ENCODE peak calls at places on chromosomes 2 and 18, in eight cellular contexts. One of them, this sample, is unnamed.

GRCh38 chr2:218829868-218830451 is 1.6 kb downstream of the PRKAG3 start:
- DNase-seq in endodermal cell: no peak
- DNase-seq in right atrium auricular region: peak; percentile 75
- DNase-seq in HCT116: no peak
- DNase-seq in uterus: no peak
- DNase-seq in Calu3: no peak
- DNase-seq in adrenal gland: no peak
- DNase-seq in heart left ventricle: peak; percentile 72
- DNase-seq in this sample: peak; percentile 22

GRCh38 chr18:785242-785641 is 26.8 kb downstream of the YES1 start:
- DNase-seq in endodermal cell: no peak
- DNase-seq in right atrium auricular region: no peak
- DNase-seq in HCT116: no peak
- DNase-seq in uterus: no peak
- DNase-seq in Calu3: no peak
- DNase-seq in adrenal gland: no peak
- DNase-seq in heart left ventricle: no peak
- DNase-seq in this sample: no peak

GRCh38 chr2:230134496-230135073 is 65.9 kb upstream of the SLC16A14 start:
- DNase-seq in endodermal cell: no peak
- DNase-seq in right atrium auricular region: no peak
- DNase-seq in HCT116: no peak
- DNase-seq in uterus: no peak
- DNase-seq in Calu3: no peak
- DNase-seq in adrenal gland: peak; percentile 28
- DNase-seq in heart left ventricle: no peak
- DNase-seq in this sample: no peak

GRCh38 chr2:21773168-21773567 is 649.4 kb downstream of the TDRD15 start:
- DNase-seq in endodermal cell: no peak
- DNase-seq in right atrium auricular region: no peak
- DNase-seq in HCT116: no peak
- DNase-seq in uterus: no peak
- DNase-seq in Calu3: no peak
- DNase-seq in adrenal gland: no peak
- DNase-seq in heart left ventricle: no peak
- DNase-seq in this sample: no peak

GRCh38 chr2:152729844-152730243 is 11.4 kb downstream of the ARL6IP6 start:
- DNase-seq in endodermal cell: no peak
- DNase-seq in right atrium auricular region: no peak
- DNase-seq in HCT116: no peak
- DNase-seq in uterus: no peak
- DNase-seq in Calu3: no peak
- DNase-seq in adrenal gland: no peak
- DNase-seq in heart left ventricle: no peak
- DNase-seq in this sample: no peak

GRCh38 chr2:26946841-26947784 is 23.3 kb upstream of the MAPRE3 start:
- DNase-seq in endodermal cell: no peak
- DNase-seq in right atrium auricular region: no peak
- DNase-seq in HCT116: no peak
- DNase-seq in uterus: no peak
- DNase-seq in Calu3: peak; percentile 52
- DNase-seq in adrenal gland: peak; percentile 39
- DNase-seq in heart left ventricle: peak; percentile 77
- DNase-seq in this sample: no peak

GRCh38 chr2:27282892-27283291 is 663 bp downstream of the TRIM54 start:
- DNase-seq in endodermal cell: peak; percentile 77
- DNase-seq in right atrium auricular region: no peak
- DNase-seq in HCT116: no peak
- DNase-seq in uterus: no peak
- DNase-seq in Calu3: no peak
- DNase-seq in adrenal gland: peak; percentile 45
- DNase-seq in heart left ventricle: peak; percentile 58
- DNase-seq in this sample: no peak

GRCh38 chr2:169172076-169172735 is 102.8 kb downstream of the DHRS9 start:
- DNase-seq in endodermal cell: no peak
- DNase-seq in right atrium auricular region: no peak
- DNase-seq in HCT116: no peak
- DNase-seq in uterus: no peak
- DNase-seq in Calu3: no peak
- DNase-seq in adrenal gland: no peak
- DNase-seq in heart left ventricle: no peak
- DNase-seq in this sample: peak; percentile 26

GRCh38 chr2:9473985-9474360 is 378 bp upstream of the IAH1 start:
- DNase-seq in endodermal cell: no peak
- DNase-seq in right atrium auricular region: peak; percentile 64
- DNase-seq in HCT116: no peak
- DNase-seq in uterus: peak; percentile 52
- DNase-seq in Calu3: peak; percentile 6
- DNase-seq in adrenal gland: peak; percentile 46
- DNase-seq in heart left ventricle: peak; percentile 77
- DNase-seq in this sample: no peak

GRCh38 chr2:20061476-20061875 is 10.0 kb upstream of the LAPTM4A start:
- DNase-seq in endodermal cell: no peak
- DNase-seq in right atrium auricular region: no peak
- DNase-seq in HCT116: no peak
- DNase-seq in uterus: no peak
- DNase-seq in Calu3: no peak
- DNase-seq in adrenal gland: no peak
- DNase-seq in heart left ventricle: no peak
- DNase-seq in this sample: no peak

DNA sequence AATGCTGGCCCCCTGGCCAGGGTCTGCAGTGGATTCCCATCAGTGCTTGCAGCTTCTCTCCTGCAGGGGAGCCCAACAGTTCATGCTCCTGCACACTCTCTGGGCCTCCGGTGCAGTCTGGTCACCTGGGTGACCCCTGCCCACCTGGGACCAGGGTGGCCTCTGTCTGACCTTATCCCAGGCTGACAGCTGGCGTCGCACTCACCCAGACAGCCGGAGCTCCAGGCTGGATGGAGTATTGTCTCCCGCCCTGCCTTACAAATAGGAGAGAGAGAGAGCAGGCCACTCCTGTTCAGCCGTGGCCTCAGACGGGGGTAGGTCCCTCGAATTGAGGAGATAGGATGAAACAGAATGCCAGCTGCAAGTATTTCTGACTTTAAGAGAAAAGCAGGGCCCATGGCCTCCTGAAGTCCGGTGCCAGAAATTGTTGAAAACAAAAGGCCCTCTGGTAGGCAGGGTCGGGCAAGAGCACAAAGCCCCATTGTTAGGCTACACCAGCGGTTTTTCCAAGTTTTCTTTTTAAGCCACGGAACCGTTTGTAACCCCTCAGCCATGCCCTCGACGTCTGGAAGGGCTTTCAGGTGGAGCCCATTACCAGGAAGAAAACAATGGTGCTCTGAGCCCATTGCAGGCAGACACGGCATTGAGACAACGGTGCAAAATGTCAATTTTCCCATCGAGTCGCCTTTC is 258.4 kb downstream of the BCL11A start:
- DNase-seq in endodermal cell: no peak
- DNase-seq in right atrium auricular region: no peak
- DNase-seq in HCT116: no peak
- DNase-seq in uterus: no peak
- DNase-seq in Calu3: peak; percentile 20
- DNase-seq in adrenal gland: no peak
- DNase-seq in heart left ventricle: no peak
- DNase-seq in this sample: no peak
- TF ChIP-seq CTCF in endodermal cell: peak; percentile 45
- TF ChIP-seq CTCF in right atrium auricular region: no peak
- TF ChIP-seq CTCF in HCT116: no peak
- TF ChIP-seq CTCF in uterus: no peak
- TF ChIP-seq CTCF in Calu3: no peak
- TF ChIP-seq CTCF in adrenal gland: no peak
- TF ChIP-seq CTCF in heart left ventricle: no peak
- TF ChIP-seq CTCF in this sample: peak; percentile 17

DNA sequence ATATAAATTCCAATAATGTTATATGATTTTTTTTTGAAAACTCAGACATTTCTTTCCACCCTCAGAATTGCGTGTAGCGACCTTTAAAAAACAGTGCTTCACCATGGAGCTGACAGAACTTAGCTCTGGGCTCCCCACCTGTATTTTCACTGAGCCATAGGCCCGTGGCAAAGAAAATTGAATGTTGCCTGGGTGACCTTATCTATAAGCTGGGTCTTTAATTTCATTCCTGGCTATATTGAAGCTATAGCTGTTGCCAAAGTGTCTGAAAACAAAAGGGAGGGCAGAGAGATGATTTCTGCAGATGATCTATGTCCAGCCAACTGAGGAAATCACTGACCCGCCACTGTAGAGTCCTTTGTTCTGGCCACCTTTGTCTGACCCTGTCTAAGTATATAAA is 411.7 kb downstream of the PTPRM start:
- DNase-seq in endodermal cell: no peak
- DNase-seq in right atrium auricular region: no peak
- DNase-seq in HCT116: no peak
- DNase-seq in uterus: no peak
- DNase-seq in Calu3: no peak
- DNase-seq in adrenal gland: no peak
- DNase-seq in heart left ventricle: no peak
- DNase-seq in this sample: no peak
- TF ChIP-seq CTCF in endodermal cell: no peak
- TF ChIP-seq CTCF in right atrium auricular region: no peak
- TF ChIP-seq CTCF in HCT116: no peak
- TF ChIP-seq CTCF in uterus: no peak
- TF ChIP-seq CTCF in Calu3: no peak
- TF ChIP-seq CTCF in adrenal gland: no peak
- TF ChIP-seq CTCF in heart left ventricle: no peak
- TF ChIP-seq CTCF in this sample: no peak

GRCh38 chr2:239401450-239402227 is 819 bp upstream of the HDAC4 start:
- DNase-seq in endodermal cell: peak; percentile 97
- DNase-seq in right atrium auricular region: peak; percentile 96
- DNase-seq in HCT116: peak; percentile 87
- DNase-seq in uterus: peak; percentile 93
- DNase-seq in Calu3: peak; percentile 94
- DNase-seq in adrenal gland: peak; percentile 96
- DNase-seq in heart left ventricle: peak; percentile 98
- DNase-seq in this sample: peak; percentile 94
- TF ChIP-seq CTCF in endodermal cell: peak; percentile 66
- TF ChIP-seq CTCF in right atrium auricular region: no peak
- TF ChIP-seq CTCF in HCT116: no peak
- TF ChIP-seq CTCF in uterus: peak; percentile 24
- TF ChIP-seq CTCF in Calu3: no peak
- TF ChIP-seq CTCF in adrenal gland: no peak
- TF ChIP-seq CTCF in heart left ventricle: no peak
- TF ChIP-seq CTCF in this sample: no peak

GRCh38 chr2:171922230-171923022 is at the start of gene HAT1:
- DNase-seq in endodermal cell: peak; percentile 99
- DNase-seq in right atrium auricular region: peak; percentile 98
- DNase-seq in HCT116: peak; percentile 95
- DNase-seq in uterus: peak; percentile 97
- DNase-seq in Calu3: peak; percentile 97
- DNase-seq in adrenal gland: peak; percentile 98
- DNase-seq in heart left ventricle: peak; percentile 98
- DNase-seq in this sample: peak; percentile 99
- TF ChIP-seq CTCF in endodermal cell: no peak
- TF ChIP-seq CTCF in right atrium auricular region: no peak
- TF ChIP-seq CTCF in HCT116: no peak
- TF ChIP-seq CTCF in uterus: no peak
- TF ChIP-seq CTCF in Calu3: no peak
- TF ChIP-seq CTCF in adrenal gland: no peak
- TF ChIP-seq CTCF in heart left ventricle: no peak
- TF ChIP-seq CTCF in this sample: no peak